ENCODE peak calls at places on chromosome 21, in nine cellular contexts. X, K, Y, Z, I, S, T, M and Q are unnamed samples.
A peak's percentile ranks its signal among the peaks of the same experiment; 100 is the strongest.

GRCh38 chr21:32565856-32566465 is 19.4 kb downstream of the TCP10L start:
- DNase-seq in X (no peak), T (no peak), S (no peak), I (no peak), Z (peak; percentile 48), M (no peak), K (no peak), Y (no peak), Q (no peak)

GRCh38 chr21:33299181-33299752 is 25.5 kb upstream of the IFNAR1 start:
- DNase-seq in M (no peak), Z (no peak), Y (peak; percentile 60), K (no peak), T (no peak), I (no peak), X (no peak), S (no peak), Q (peak; percentile 44)

GRCh38 chr21:45940091-45940490 is 41.5 kb upstream of the COL6A1 start:
- DNase-seq in M (no peak), K (no peak), I (no peak), T (no peak), X (peak; percentile 57), Y (no peak), S (no peak), Z (no peak), Q (no peak)

GRCh38 chr21:46122241-46122671 is 24.3 kb downstream of the COL6A2 start:
- DNase-seq in Z (peak; percentile 78), M (no peak), X (peak; percentile 52), K (peak; percentile 18), Y (peak; percentile 34), T (no peak), I (peak; percentile 23), S (peak; percentile 33), Q (peak; percentile 13)

GRCh38 chr21:29091032-29091431 is 17.6 kb upstream of the CCT8 start:
- DNase-seq in Z (peak; percentile 84), M (no peak), T (no peak), S (no peak), X (no peak), I (no peak), K (peak; percentile 7), Y (no peak), Q (no peak)

GRCh38 chr21:31671146-31671716 is 11.7 kb downstream of the SOD1 start:
- DNase-seq in T (no peak), K (no peak), Z (no peak), S (no peak), X (no peak), M (no peak), I (no peak), Y (no peak), Q (no peak)

GRCh38 chr21:33136898-33137502 is 67.1 kb downstream of the OLIG1 start:
- DNase-seq in K (no peak), T (no peak), S (no peak), Z (no peak), Y (no peak), M (no peak), I (no peak), X (no peak), Q (no peak)

GRCh38 chr21:31850886-31851285 is 21.9 kb upstream of the HUNK start:
- DNase-seq in K (no peak), T (no peak), Y (no peak), M (no peak), S (no peak), Z (no peak), X (no peak), I (no peak), Q (no peak)

GRCh38 chr21:41427556-41427955 is 1.5 kb downstream of the MX1 start:
- DNase-seq in K (no peak), Z (no peak), Y (no peak), T (no peak), X (no peak), M (no peak), S (no peak), I (no peak), Q (no peak)

GRCh38 chr21:41428311-41428710 is 2.3 kb downstream of the MX1 start:
- DNase-seq in Y (no peak), S (no peak), M (no peak), I (no peak), Z (no peak), X (no peak), T (no peak), K (no peak), Q (no peak)

GRCh38 chr21:41425588-41425953 is 468 bp upstream of the MX1 start:
- DNase-seq in X (no peak), Y (no peak), M (no peak), T (no peak), S (no peak), Z (no peak), I (no peak), K (no peak), Q (no peak)

GRCh38 chr21:41425954-41426655 is at the start of gene MX1:
- DNase-seq in Y (no peak), I (peak; percentile 87), X (peak; percentile 98), M (no peak), S (peak; percentile 82), Z (peak; percentile 10), K (peak; percentile 10), T (no peak), Q (peak; percentile 85)

DNA sequence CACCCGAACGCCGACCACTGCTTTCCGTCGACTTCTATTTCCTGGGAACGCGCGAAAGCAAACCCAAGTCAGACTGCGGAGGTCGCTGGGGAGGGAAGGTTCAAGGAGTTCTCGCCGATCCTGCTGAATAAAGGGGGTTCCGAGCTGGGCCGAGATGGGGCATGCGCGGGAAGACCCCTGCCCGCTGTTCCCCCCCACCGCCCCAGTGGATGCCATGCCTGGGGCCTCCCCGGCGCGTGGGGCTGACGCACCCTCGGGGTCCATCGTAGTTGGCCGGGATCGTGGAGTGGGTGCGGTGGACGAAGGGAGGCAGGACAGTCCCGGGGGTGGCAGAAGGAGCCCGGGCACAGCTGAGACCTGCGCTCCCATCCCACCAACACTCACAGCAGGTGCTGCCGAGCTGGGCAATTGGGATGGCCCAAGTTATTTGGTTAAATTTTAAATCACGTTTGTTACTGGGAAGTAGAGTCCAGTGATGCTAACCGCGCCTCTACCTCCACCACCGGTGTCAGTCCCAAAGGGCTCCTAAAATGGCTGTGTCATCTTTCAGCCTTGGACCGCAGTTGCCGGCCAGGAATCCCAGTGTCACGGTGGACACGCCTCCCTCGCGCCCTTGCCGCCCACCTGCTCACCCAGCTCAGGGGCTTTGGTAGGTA is 745 bp downstream of the MX1 start:
- DNase-seq in Z (no peak), I (no peak), S (peak; percentile 63), Y (no peak), T (no peak), X (peak; percentile 85), M (no peak), K (no peak), Q (no peak)
- TF ChIP-seq POLR2A in Z (no peak), I (no peak), S (no peak), Y (no peak), T (no peak), X (no peak), M (no peak), K (no peak), Q (peak; percentile 16)

GRCh38 chr21:44005071-44005470 is 7.0 kb upstream of the TRAPPC10 start:
- DNase-seq in T (no peak), Y (no peak), X (no peak), Z (no peak), K (no peak), S (peak; percentile 23), I (no peak), M (no peak), Q (no peak)

GRCh38 chr21:44003307-44003966 is 8.7 kb upstream of the TRAPPC10 start:
- DNase-seq in Y (no peak), T (no peak), Z (no peak), I (no peak), X (no peak), M (no peak), S (no peak), K (no peak), Q (no peak)

GRCh38 chr21:44006017-44006624 is 6.0 kb upstream of the TRAPPC10 start:
- DNase-seq in M (no peak), T (no peak), Z (peak; percentile 90), I (peak; percentile 70), Y (no peak), X (no peak), S (peak; percentile 50), K (peak; percentile 58), Q (no peak)

GRCh38 chr21:44005593-44005992 is 6.5 kb upstream of the TRAPPC10 start:
- DNase-seq in Z (no peak), M (no peak), I (no peak), S (no peak), X (no peak), K (no peak), T (no peak), Y (no peak), Q (no peak)

GRCh38 chr21:44006656-44007055 is 5.5 kb upstream of the TRAPPC10 start:
- DNase-seq in M (no peak), X (no peak), I (peak; percentile 87), T (no peak), Z (peak; percentile 32), Y (no peak), K (no peak), S (peak; percentile 75), Q (no peak)
- TF ChIP-seq POLR2A in M (no peak), X (no peak), I (no peak), T (no peak), Z (no peak), Y (no peak), K (no peak), S (no peak), Q (no peak)

DNA sequence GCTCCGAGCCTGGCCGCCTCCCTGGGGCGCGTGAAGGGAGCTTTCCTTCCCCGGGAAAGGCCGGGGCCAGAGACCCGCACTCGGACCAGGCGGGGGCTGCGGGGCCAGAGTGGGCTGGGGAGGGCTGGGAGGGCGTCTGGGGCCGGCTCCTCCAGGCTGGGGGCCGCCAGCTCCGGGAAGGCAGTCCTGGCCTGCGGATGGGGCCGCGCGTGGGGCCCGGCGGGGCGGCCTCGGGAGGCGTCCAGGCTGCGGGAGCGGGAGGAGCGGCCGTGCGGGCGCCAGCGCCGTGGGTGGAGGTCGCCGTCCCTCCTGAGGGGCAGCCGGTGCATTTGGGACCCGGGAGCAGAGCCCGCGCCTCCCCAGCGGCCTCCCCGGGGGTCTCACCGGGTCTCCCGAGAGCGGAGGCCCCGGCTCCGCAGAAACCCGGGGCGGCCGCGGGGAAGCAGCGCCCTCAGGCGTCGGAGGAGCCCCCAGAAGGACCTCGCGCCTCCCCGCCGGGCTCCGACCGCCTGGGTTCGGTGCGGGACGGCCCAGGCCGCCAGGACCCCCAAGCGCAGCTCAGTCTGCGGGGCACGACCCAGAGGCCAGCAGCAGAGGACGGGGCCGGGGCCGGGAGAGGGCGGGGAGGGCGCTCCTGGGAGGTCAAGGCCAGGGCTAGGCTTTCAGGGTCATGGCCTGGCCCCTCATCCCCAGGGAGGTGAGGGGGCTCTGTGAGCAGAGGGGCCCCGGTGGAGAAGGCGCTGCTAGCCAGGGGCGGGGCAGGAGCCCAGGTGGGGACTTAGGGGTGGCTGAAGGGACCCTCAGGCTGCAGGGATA is 7.3 kb upstream of the SLX9 start:
- DNase-seq in I (no peak), T (no peak), K (no peak), M (peak; percentile 75), Z (no peak), S (no peak), Y (peak; percentile 68), X (peak; percentile 96), Q (peak; percentile 69)
- TF ChIP-seq POLR2A in I (no peak), T (no peak), K (no peak), M (no peak), Z (no peak), S (no peak), Y (no peak), X (no peak), Q (no peak)

GRCh38 chr21:15849161-15849560 is 119.4 kb downstream of the USP25 start:
- DNase-seq in Z (no peak), I (no peak), S (no peak), M (no peak), Y (no peak), T (no peak), K (no peak), X (no peak), Q (no peak)

GRCh38 chr21:15850645-15851044 is 120.9 kb downstream of the USP25 start:
- DNase-seq in S (no peak), X (no peak), K (no peak), T (no peak), I (no peak), M (no peak), Y (no peak), Z (peak; percentile 72), Q (no peak)

GRCh38 chr21:15849925-15850324 is 120.1 kb downstream of the USP25 start:
- DNase-seq in Z (no peak), T (no peak), S (no peak), Y (no peak), K (no peak), X (no peak), I (no peak), M (no peak), Q (no peak)

GRCh38 chr21:15852146-15852545 is 122.4 kb downstream of the USP25 start:
- DNase-seq in K (no peak), T (no peak), I (no peak), Z (no peak), Y (no peak), X (no peak), S (no peak), M (no peak), Q (no peak)

DNA sequence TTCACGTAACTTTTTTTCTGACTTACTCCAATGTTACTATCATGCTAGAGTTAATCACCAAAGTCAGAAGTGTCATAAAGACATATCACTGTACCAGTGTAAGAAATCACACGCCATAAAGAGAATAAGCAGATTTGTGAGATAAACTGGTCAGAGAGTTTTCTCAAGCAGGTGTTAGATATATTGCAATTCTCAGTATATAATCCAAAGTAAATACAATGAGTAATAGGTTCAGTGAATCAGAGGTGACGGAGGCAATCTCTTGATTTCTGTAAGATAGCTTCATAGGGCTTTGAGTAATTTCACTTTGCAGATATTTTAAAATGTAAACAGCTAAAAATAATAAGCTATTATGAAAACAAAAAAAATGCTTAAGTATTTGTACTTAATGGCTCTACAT is 118.8 kb downstream of the USP25 start:
- DNase-seq in S (no peak), M (no peak), Y (no peak), T (no peak), I (no peak), X (no peak), Z (peak; percentile 76), K (peak; percentile 7), Q (no peak)
- TF ChIP-seq POLR2A in S (no peak), M (no peak), Y (no peak), T (no peak), I (no peak), X (no peak), Z (no peak), K (no peak), Q (no peak)